ENCODE peak calls at places on chromosome 16, in seven cellular contexts. One of them, this sample, is unnamed.

GRCh38 chr16:85820604-85821372 is 21.3 kb downstream of the COX4I1 start:
- DNase-seq in nephron progenitor cell: no peak
- DNase-seq in CD8-positive, alpha-beta memory T cell: no peak
- DNase-seq in neuronal stem cell: no peak
- DNase-seq in NB4: no peak
- DNase-seq in coronary artery: no peak
- DNase-seq in left ventricle myocardium inferior: no peak
- DNase-seq in this sample: no peak

GRCh38 chr16:67915831-67916723 is 15.6 kb downstream of the CTRL start:
- DNase-seq in neuronal stem cell: no peak
- DNase-seq in CD8-positive, alpha-beta memory T cell: no peak
- DNase-seq in nephron progenitor cell: no peak
- DNase-seq in NB4: no peak
- DNase-seq in coronary artery: no peak
- DNase-seq in left ventricle myocardium inferior: no peak
- DNase-seq in this sample: no peak

GRCh38 chr16:21599994-21600773 is 807 bp downstream of the METTL9 start:
- DNase-seq in coronary artery: no peak
- DNase-seq in NB4: peak
- DNase-seq in left ventricle myocardium inferior: no peak
- DNase-seq in CD8-positive, alpha-beta memory T cell: no peak
- DNase-seq in nephron progenitor cell: no peak
- DNase-seq in neuronal stem cell: no peak
- DNase-seq in this sample: peak

GRCh38 chr16:68227850-68228553 is 7.9 kb downstream of the ESRP2 start:
- DNase-seq in neuronal stem cell: no peak
- DNase-seq in nephron progenitor cell: no peak
- DNase-seq in CD8-positive, alpha-beta memory T cell: no peak
- DNase-seq in NB4: no peak
- DNase-seq in coronary artery: no peak
- DNase-seq in left ventricle myocardium inferior: no peak
- DNase-seq in this sample: no peak

GRCh38 chr16:68272501-68273209 is 8.3 kb downstream of the SLC7A6 start:
- DNase-seq in NB4: no peak
- DNase-seq in coronary artery: no peak
- DNase-seq in neuronal stem cell: no peak
- DNase-seq in left ventricle myocardium inferior: no peak
- DNase-seq in CD8-positive, alpha-beta memory T cell: peak
- DNase-seq in nephron progenitor cell: no peak
- DNase-seq in this sample: no peak

GRCh38 chr16:25092489-25092888 is 19.1 kb upstream of the LCMT1 start:
- DNase-seq in CD8-positive, alpha-beta memory T cell: no peak
- DNase-seq in coronary artery: no peak
- DNase-seq in NB4: peak
- DNase-seq in left ventricle myocardium inferior: no peak
- DNase-seq in neuronal stem cell: no peak
- DNase-seq in nephron progenitor cell: no peak
- DNase-seq in this sample: no peak

GRCh38 chr16:24731722-24732419 is 2.4 kb downstream of the TNRC6A start:
- DNase-seq in NB4: no peak
- DNase-seq in neuronal stem cell: no peak
- DNase-seq in coronary artery: no peak
- DNase-seq in left ventricle myocardium inferior: peak
- DNase-seq in nephron progenitor cell: no peak
- DNase-seq in CD8-positive, alpha-beta memory T cell: no peak
- DNase-seq in this sample: no peak

GRCh38 chr16:72921620-72922019 is 126.3 kb downstream of the ZFHX3 start:
- DNase-seq in nephron progenitor cell: no peak
- DNase-seq in left ventricle myocardium inferior: no peak
- DNase-seq in NB4: no peak
- DNase-seq in CD8-positive, alpha-beta memory T cell: no peak
- DNase-seq in coronary artery: no peak
- DNase-seq in neuronal stem cell: no peak
- DNase-seq in this sample: no peak

GRCh38 chr16:4572715-4573114 is 16.6 kb downstream of the C16orf96 start:
- DNase-seq in NB4: peak
- DNase-seq in CD8-positive, alpha-beta memory T cell: no peak
- DNase-seq in left ventricle myocardium inferior: peak
- DNase-seq in neuronal stem cell: no peak
- DNase-seq in coronary artery: no peak
- DNase-seq in nephron progenitor cell: no peak
- DNase-seq in this sample: peak

GRCh38 chr16:85531516-85531915 is 81.6 kb upstream of the GSE1 start:
- DNase-seq in NB4: no peak
- DNase-seq in left ventricle myocardium inferior: no peak
- DNase-seq in CD8-positive, alpha-beta memory T cell: no peak
- DNase-seq in nephron progenitor cell: no peak
- DNase-seq in coronary artery: no peak
- DNase-seq in neuronal stem cell: no peak
- DNase-seq in this sample: no peak

GRCh38 chr16:70294385-70295029 is 4.5 kb upstream of the DDX19B start:
- DNase-seq in nephron progenitor cell: no peak
- DNase-seq in CD8-positive, alpha-beta memory T cell: no peak
- DNase-seq in left ventricle myocardium inferior: no peak
- DNase-seq in NB4: no peak
- DNase-seq in coronary artery: no peak
- DNase-seq in neuronal stem cell: no peak
- DNase-seq in this sample: no peak

GRCh38 chr16:2288701-2289100 is 20.8 kb upstream of the RNPS1 start:
- DNase-seq in nephron progenitor cell: no peak
- DNase-seq in NB4: no peak
- DNase-seq in coronary artery: no peak
- DNase-seq in left ventricle myocardium inferior: no peak
- DNase-seq in neuronal stem cell: no peak
- DNase-seq in CD8-positive, alpha-beta memory T cell: no peak
- DNase-seq in this sample: no peak

GRCh38 chr16:30054959-30055553 is 10.5 kb upstream of the ALDOA start:
- DNase-seq in CD8-positive, alpha-beta memory T cell: no peak
- DNase-seq in nephron progenitor cell: peak
- DNase-seq in left ventricle myocardium inferior: no peak
- DNase-seq in NB4: peak
- DNase-seq in neuronal stem cell: no peak
- DNase-seq in coronary artery: no peak
- DNase-seq in this sample: no peak

GRCh38 chr16:21116148-21116693 is 34.4 kb downstream of the DNAH3 start:
- DNase-seq in nephron progenitor cell: no peak
- DNase-seq in NB4: peak
- DNase-seq in CD8-positive, alpha-beta memory T cell: no peak
- DNase-seq in neuronal stem cell: no peak
- DNase-seq in left ventricle myocardium inferior: no peak
- DNase-seq in coronary artery: no peak
- DNase-seq in this sample: peak

GRCh38 chr16:48206594-48207242 is 37.4 kb upstream of the LONP2 start:
- DNase-seq in NB4: no peak
- DNase-seq in CD8-positive, alpha-beta memory T cell: no peak
- DNase-seq in left ventricle myocardium inferior: no peak
- DNase-seq in neuronal stem cell: no peak
- DNase-seq in coronary artery: no peak
- DNase-seq in nephron progenitor cell: no peak
- DNase-seq in this sample: no peak

This sample was measured in cardiac muscle cell.